ENCODE peak calls at places on chromosomes 2 and 18, in nine cellular contexts. M is naive thymus-derived CD8-positive, alpha-beta T cell; W is foreskin keratinocyte; N is AG10803; H is HS-27A; Q is HuH-7.5; F is T-helper 2 cell; T is activated CD8-positive, alpha-beta memory T cell treated with anti-CD3 and anti-CD28 coated beads for 48 hours; D is Jurkat, Clone E6-1. U is an unnamed sample.

GRCh38 chr2:25787020-25787419 is 91.3 kb downstream of the ASXL2 start:
- DNase-seq in D (no peak), M (no peak), N (no peak), Q (no peak), H (no peak), T (no peak), F (no peak), W (no peak), U (peak)

GRCh38 chr2:10482979-10483378 is 34.9 kb upstream of the ODC1 start:
- DNase-seq in W (no peak), T (no peak), N (no peak), H (no peak), M (no peak), Q (no peak), D (no peak), F (no peak), U (no peak)

GRCh38 chr2:71989671-71990070 is 158.0 kb downstream of the CYP26B1 start:
- DNase-seq in H (no peak), D (no peak), M (no peak), F (no peak), W (no peak), N (no peak), Q (no peak), T (no peak), U (no peak)

GRCh38 chr2:234488913-234489451 is 7.9 kb downstream of the ARL4C start:
- DNase-seq in M (peak), H (no peak), T (no peak), N (no peak), W (no peak), Q (no peak), F (no peak), D (peak), U (no peak)

GRCh38 chr18:598053-598665 is 1.4 kb downstream of the CLUL1 start:
- DNase-seq in F (no peak), M (no peak), D (no peak), N (peak), T (no peak), Q (no peak), H (no peak), W (no peak), U (no peak)

GRCh38 chr2:63587814-63588384 is 378 bp downstream of the WDPCP start:
- DNase-seq in N (no peak), F (no peak), H (no peak), D (no peak), Q (no peak), M (no peak), T (no peak), W (no peak), U (no peak)

GRCh38 chr18:57533901-57534300 is 52.6 kb downstream of the FECH start:
- DNase-seq in F (no peak), Q (no peak), M (no peak), T (no peak), N (no peak), W (no peak), D (no peak), H (no peak), U (no peak)

GRCh38 chr2:60514886-60515407 is 38.5 kb downstream of the BCL11A start:
- DNase-seq in Q (no peak), H (no peak), F (no peak), N (no peak), D (no peak), W (no peak), M (no peak), T (no peak), U (no peak)

GRCh38 chr18:51171208-51171607 is 26.3 kb downstream of the MEX3C start:
- DNase-seq in D (no peak), F (no peak), N (no peak), M (no peak), Q (no peak), H (no peak), T (no peak), W (no peak), U (no peak)

GRCh38 chr18:23936371-23936958 is 78.1 kb upstream of the TTC39C start:
- DNase-seq in F (no peak), W (no peak), T (no peak), M (no peak), H (no peak), D (no peak), Q (no peak), N (no peak), U (peak)

GRCh38 chr2:74548919-74549684 is 4.6 kb downstream of the LOXL3 start:
- DNase-seq in H (no peak), Q (peak), F (no peak), W (no peak), M (no peak), T (no peak), N (peak), D (no peak), U (peak)

GRCh38 chr2:53767405-53768232 is at the start of gene CHAC2:
- DNase-seq in D (peak), T (peak), N (peak), M (peak), F (peak), H (peak), W (peak), Q (peak), U (peak)

GRCh38 chr2:71736091-71736878 is 282.9 kb downstream of the DYSF start:
- DNase-seq in Q (no peak), N (no peak), F (no peak), H (no peak), T (no peak), W (no peak), M (no peak), D (no peak), U (no peak)

U was measured in HepG2.